ENCODE peak calls at places on chromosomes 3 and 15, in four cellular contexts. P is EH, W is GM12891, M is mesenteric fat pad. E is an unnamed sample.

GRCh38 chr3:105944721-105945120 is 75.9 kb upstream of the CBLB start:
- DNase-seq in P (peak; percentile 91), W (no peak), M (no peak), E (no peak)

GRCh38 chr15:83288381-83288801 is 3.9 kb upstream of the BNC1 start:
- DNase-seq in P (no peak), W (no peak), M (no peak), E (no peak)

GRCh38 chr3:158600787-158601186 is 29.8 kb downstream of the MLF1 start:
- DNase-seq in P (no peak), W (no peak), M (no peak), E (no peak)

GRCh38 chr3:45153658-45154437 is 7.7 kb upstream of the CDCP1 start:
- DNase-seq in P (peak; percentile 73), W (no peak), M (no peak), E (no peak)

GRCh38 chr15:22963546-22964125 is 16.5 kb downstream of the CYFIP1 start:
- DNase-seq in P (no peak), W (no peak), M (no peak), E (no peak)

GRCh38 chr3:195900426-195901355 is 7.7 kb downstream of the TNK2 start:
- DNase-seq in P (peak; percentile 84), W (no peak), M (no peak), E (peak; percentile 92)

GRCh38 chr15:63600646-63601025 is 3.4 kb downstream of the FBXL22 start:
- DNase-seq in P (peak; percentile 92), W (peak; percentile 85), M (peak; percentile 96), E (peak; percentile 95)

GRCh38 chr3:101896103-101896757 is 46.9 kb downstream of the NFKBIZ start:
- DNase-seq in P (peak; percentile 49), W (no peak), M (no peak), E (no peak)

GRCh38 chr15:51726302-51727073 is 11.0 kb downstream of the LYSMD2 start:
- DNase-seq in P (peak; percentile 95), W (no peak), M (no peak), E (peak; percentile 55)

GRCh38 chr15:20341901-20342605 is 199.5 kb downstream of the GOLGA6L6 start:
- DNase-seq in P (no peak), W (no peak), M (peak; percentile 100), E (no peak)

GRCh38 chr3:135447478-135447877 is 518.0 kb upstream of the PPP2R3A start:
- DNase-seq in P (no peak), W (no peak), M (no peak), E (peak; percentile 56)

GRCh38 chr3:112979244-112979832 is 4.4 kb upstream of the CD200R1 start:
- DNase-seq in P (peak; percentile 45), W (no peak), M (no peak), E (peak; percentile 56)

GRCh38 chr3:27220166-27220565 is 149.0 kb downstream of the NEK10 start:
- DNase-seq in P (peak; percentile 42), W (no peak), M (no peak), E (no peak)

GRCh38 chr3:72891053-72891855 is 3.4 kb downstream of the GXYLT2 start:
- DNase-seq in P (peak; percentile 99), W (no peak), M (no peak), E (no peak)

GRCh38 chr3:183443395-183444132 is 15.1 kb upstream of the MCF2L2 start:
- DNase-seq in P (no peak), W (no peak), M (no peak), E (no peak)

GRCh38 chr3:99627062-99627826 is 11.2 kb upstream of the COL8A1 start:
- DNase-seq in P (peak; percentile 53), W (no peak), M (no peak), E (no peak)

GRCh38 chr15:57496946-57497944 is 94.5 kb upstream of the MYZAP start:
- DNase-seq in P (no peak), W (no peak), M (no peak), E (no peak)

GRCh38 chr15:73558529-73558928 is 74.7 kb downstream of the NPTN start:
- DNase-seq in P (no peak), W (no peak), M (no peak), E (no peak)

GRCh38 chr3:52790337-52790736 is 4.3 kb upstream of the ITIH3 start:
- DNase-seq in P (no peak), W (no peak), M (no peak), E (no peak)

GRCh38 chr3:84724877-84725276 is 233.9 kb upstream of the CADM2 start:
- DNase-seq in P (no peak), W (no peak), M (no peak), E (peak; percentile 54)

GRCh38 chr3:186361612-186362408 is at the start of gene DGKG:
- DNase-seq in P (no peak), W (peak; percentile 62), M (peak; percentile 91), E (peak; percentile 88)

GRCh38 chr3:138944136-138944658 is 2.7 kb downstream of the FOXL2 start:
- DNase-seq in P (no peak), W (no peak), M (peak; percentile 26), E (no peak)

GRCh38 chr15:74664028-74664616 is 31.7 kb downstream of the EDC3 start:
- DNase-seq in P (peak; percentile 45), W (no peak), M (no peak), E (no peak)

GRCh38 chr3:138812806-138813205 is 21.9 kb downstream of the PIK3CB start:
- DNase-seq in P (peak; percentile 15), W (no peak), M (no peak), E (no peak)

GRCh38 chr3:130820976-130821375 is 72.9 kb upstream of the ATP2C1 start:
- DNase-seq in P (peak; percentile 53), W (no peak), M (no peak), E (peak; percentile 91)

GRCh38 chr3:58135712-58136543 is 74.8 kb downstream of the DNASE1L3 start:
- DNase-seq in P (peak; percentile 9), W (no peak), M (no peak), E (no peak)

GRCh38 chr3:119219069-119219468 is 21.6 kb downstream of the B4GALT4 start:
- DNase-seq in P (no peak), W (no peak), M (no peak), E (no peak)

GRCh38 chr3:160482796-160483195 is 33.2 kb upstream of the TRIM59 start:
- DNase-seq in P (no peak), W (no peak), M (no peak), E (no peak)

GRCh38 chr15:45868109-45868691 is 233.4 kb downstream of the SQOR start:
- DNase-seq in P (no peak), W (no peak), M (no peak), E (peak; percentile 21)

GRCh38 chr3:66048051-66048395 is 9.3 kb upstream of the MAGI1 start:
- DNase-seq in P (peak; percentile 68), W (no peak), M (no peak), E (no peak)

GRCh38 chr3:38099518-38099917 is 37.4 kb downstream of the ACAA1 start:
- DNase-seq in P (no peak), W (no peak), M (no peak), E (no peak)

GRCh38 chr3:15809313-15809712 is 11.5 kb upstream of the ANKRD28 start:
- DNase-seq in P (no peak), W (no peak), M (no peak), E (no peak)

E was measured in NB4.